ENCODE peak calls at places on chromosome 13, in eight cellular contexts. D, R, B, O, T, I, U and X are unnamed samples.

GRCh38 chr13:32048816-32049215 is 17.2 kb downstream of the FRY start:
- DNase-seq in B (no peak), I (no peak), U (no peak), T (no peak), O (no peak), R (no peak), D (no peak), X (no peak)

GRCh38 chr13:114112231-114112825 is 20.1 kb downstream of the RASA3 start:
- DNase-seq in B (no peak), U (no peak), O (no peak), D (no peak), T (no peak), R (peak), I (no peak), X (no peak)

GRCh38 chr13:40971321-40971720 is 47.8 kb downstream of the ELF1 start:
- DNase-seq in U (no peak), T (no peak), B (no peak), R (no peak), I (no peak), D (no peak), O (no peak), X (no peak)

GRCh38 chr13:43737524-43737923 is 49.2 kb downstream of the ENOX1 start:
- DNase-seq in R (no peak), O (no peak), D (no peak), B (no peak), I (no peak), T (no peak), U (no peak), X (no peak)

GRCh38 chr13:108859202-108860012 is 230.0 kb downstream of the MYO16 start:
- DNase-seq in D (no peak), O (no peak), B (no peak), U (no peak), I (peak), T (peak), R (peak), X (no peak)

GRCh38 chr13:33194820-33195692 is 90.5 kb downstream of the STARD13 start:
- DNase-seq in T (peak), U (no peak), D (no peak), B (no peak), O (no peak), I (peak), R (peak), X (peak)

GRCh38 chr13:23709521-23709920 is 139.3 kb downstream of the TNFRSF19 start:
- DNase-seq in D (no peak), T (no peak), B (no peak), U (no peak), R (no peak), I (no peak), O (no peak), X (no peak)

GRCh38 chr13:76349700-76350099 is 536.5 kb downstream of the KCTD12 start:
- DNase-seq in B (no peak), I (no peak), R (no peak), U (no peak), D (no peak), O (no peak), T (no peak), X (no peak)

GRCh38 chr13:87982436-87982835 is 311.3 kb downstream of the SLITRK5 start:
- DNase-seq in B (no peak), R (no peak), U (no peak), D (no peak), I (no peak), T (no peak), O (no peak), X (no peak)

GRCh38 chr13:94617389-94618000 is 15.8 kb downstream of the GPR180 start:
- DNase-seq in O (peak), I (no peak), U (peak), T (no peak), B (no peak), D (no peak), R (peak), X (no peak)

GRCh38 chr13:29428310-29428991 is 167.0 kb downstream of the SLC7A1 start:
- DNase-seq in D (no peak), T (no peak), U (peak), R (no peak), I (no peak), O (no peak), B (no peak), X (no peak)

GRCh38 chr13:106036870-106037269 is 498.6 kb downstream of the EFNB2 start:
- DNase-seq in O (no peak), I (no peak), U (no peak), B (no peak), T (no peak), D (no peak), R (no peak), X (no peak)